ENCODE peak calls at places on chromosomes 3 and 15, in six cellular contexts. T, L, F, M, R and C are unnamed samples.

GRCh38 chr15:44319385-44319784 is 30.9 kb downstream of the GOLM2 start:
- DNase-seq in T (no peak), L (no peak), F (no peak), M (no peak), R (no peak), C (no peak)

GRCh38 chr3:96863129-96863740 is 48.8 kb downstream of the EPHA6 start:
- DNase-seq in T (peak; percentile 29), L (peak; percentile 50), F (peak; percentile 21), M (peak; percentile 10), R (peak; percentile 47), C (peak; percentile 1)

GRCh38 chr3:54954019-54954418 is 26.2 kb upstream of the LRTM1 start:
- DNase-seq in T (peak; percentile 31), L (peak; percentile 43), F (peak; percentile 53), M (peak; percentile 77), R (no peak), C (peak; percentile 65)

GRCh38 chr15:44207643-44208042 is 12.6 kb upstream of the FRMD5 start:
- DNase-seq in T (peak; percentile 68), L (peak; percentile 77), F (peak; percentile 58), M (peak; percentile 70), R (no peak), C (peak; percentile 31)

GRCh38 chr3:108024146-108024836 is 66.5 kb downstream of the CD47 start:
- DNase-seq in T (no peak), L (no peak), F (no peak), M (no peak), R (no peak), C (peak; percentile 17)

GRCh38 chr15:38195191-38195901 is 57.3 kb upstream of the SPRED1 start:
- DNase-seq in T (no peak), L (no peak), F (no peak), M (no peak), R (no peak), C (no peak)

GRCh38 chr3:107545680-107546120 is 22.9 kb downstream of the BBX start:
- DNase-seq in T (peak; percentile 14), L (no peak), F (no peak), M (peak; percentile 14), R (no peak), C (peak; percentile 10)

GRCh38 chr3:51691021-51691420 is 15.8 kb upstream of the GRM2 start:
- DNase-seq in T (no peak), L (no peak), F (no peak), M (no peak), R (no peak), C (no peak)

GRCh38 chr15:44535509-44536297 is 1.2 kb upstream of the EIF3J start:
- DNase-seq in T (no peak), L (no peak), F (no peak), M (peak; percentile 25), R (peak; percentile 29), C (peak; percentile 16)

GRCh38 chr3:89467886-89468479 is 360.6 kb downstream of the EPHA3 start:
- DNase-seq in T (no peak), L (no peak), F (no peak), M (no peak), R (peak; percentile 6), C (no peak)

GRCh38 chr3:195251336-195252065 is 19.5 kb downstream of the XXYLT1 start:
- DNase-seq in T (no peak), L (no peak), F (no peak), M (no peak), R (no peak), C (no peak)

GRCh38 chr3:155232605-155233004 is 60.9 kb downstream of the STRIT1 start:
- DNase-seq in T (peak; percentile 90), L (peak; percentile 91), F (peak; percentile 93), M (peak; percentile 73), R (no peak), C (peak; percentile 72)

GRCh38 chr3:128297401-128298138 is 144.3 kb downstream of the EEFSEC start:
- DNase-seq in T (peak; percentile 52), L (peak; percentile 42), F (no peak), M (no peak), R (no peak), C (no peak)

GRCh38 chr3:126977821-126978220 is 5.1 kb upstream of the PLXNA1 start:
- DNase-seq in T (no peak), L (no peak), F (no peak), M (no peak), R (no peak), C (no peak)

GRCh38 chr3:63015614-63016016 is 140.4 kb upstream of the CADPS start:
- DNase-seq in T (no peak), L (no peak), F (no peak), M (no peak), R (peak; percentile 41), C (no peak)

GRCh38 chr15:68415501-68416157 is 16.3 kb downstream of the ITGA11 start:
- DNase-seq in T (no peak), L (no peak), F (no peak), M (no peak), R (no peak), C (no peak)

GRCh38 chr15:39685999-39686613 is 96.5 kb downstream of the FSIP1 start:
- DNase-seq in T (peak; percentile 78), L (peak; percentile 52), F (peak; percentile 76), M (peak; percentile 58), R (peak; percentile 53), C (peak; percentile 44)

GRCh38 chr15:79535536-79535935 is 103.4 kb downstream of the MINAR1 start:
- DNase-seq in T (no peak), L (no peak), F (no peak), M (peak; percentile 53), R (no peak), C (no peak)

GRCh38 chr3:107430214-107431047 is 53.2 kb downstream of the CCDC54 start:
- DNase-seq in T (peak; percentile 54), L (no peak), F (peak; percentile 61), M (peak; percentile 14), R (no peak), C (no peak)

GRCh38 chr3:47512416-47513124 is 942 bp downstream of the ELP6 start:
- DNase-seq in T (peak; percentile 31), L (peak; percentile 22), F (peak; percentile 25), M (peak; percentile 31), R (peak; percentile 34), C (no peak)

GRCh38 chr15:67091073-67091965 is 25.9 kb downstream of the SMAD3 start:
- DNase-seq in T (peak; percentile 94), L (peak; percentile 96), F (peak; percentile 88), M (no peak), R (no peak), C (peak; percentile 64)

GRCh38 chr3:76505202-76505875 is 534.6 kb upstream of the ROBO2 start:
- DNase-seq in T (no peak), L (no peak), F (no peak), M (no peak), R (no peak), C (no peak)

GRCh38 chr3:38085943-38086324 is 46.9 kb downstream of the DLEC1 start:
- DNase-seq in T (no peak), L (no peak), F (no peak), M (no peak), R (no peak), C (no peak)

GRCh38 chr15:39242345-39242744 is 338.5 kb upstream of the THBS1 start:
- DNase-seq in T (peak; percentile 53), L (peak; percentile 74), F (peak; percentile 38), M (peak; percentile 59), R (no peak), C (peak; percentile 38)

GRCh38 chr15:80920271-80920699 is 69.3 kb downstream of the MESD start:
- DNase-seq in T (no peak), L (no peak), F (no peak), M (no peak), R (no peak), C (no peak)

GRCh38 chr15:59549339-59549807 is 62.2 kb upstream of the GCNT3 start:
- DNase-seq in T (no peak), L (no peak), F (no peak), M (no peak), R (no peak), C (no peak)

GRCh38 chr15:71226536-71227455 is 111.5 kb downstream of the THSD4 start:
- DNase-seq in T (no peak), L (no peak), F (no peak), M (no peak), R (no peak), C (no peak)

GRCh38 chr3:129195731-129196256 is 12.1 kb upstream of the CNBP start:
- DNase-seq in T (peak; percentile 95), L (peak; percentile 90), F (peak; percentile 95), M (peak; percentile 86), R (no peak), C (peak; percentile 84)

GRCh38 chr3:5022966-5023776 is 43.9 kb downstream of the BHLHE40 start:
- DNase-seq in T (peak; percentile 93), L (peak; percentile 100), F (peak; percentile 92), M (peak; percentile 90), R (no peak), C (peak; percentile 89)

GRCh38 chr15:41983621-41984571 is 11.5 kb upstream of the EHD4 start:
- DNase-seq in T (no peak), L (no peak), F (no peak), M (no peak), R (no peak), C (no peak)

GRCh38 chr15:86079491-86080266 is at the start of gene AGBL1:
- DNase-seq in T (no peak), L (no peak), F (no peak), M (no peak), R (peak; percentile 22), C (no peak)

GRCh38 chr3:88986834-88987233 is 120.6 kb upstream of the EPHA3 start:
- DNase-seq in T (peak; percentile 10), L (peak; percentile 91), F (peak; percentile 1), M (peak; percentile 39), R (no peak), C (no peak)